ENCODE peak calls at places on chromosomes 11 and 22, in nine cellular contexts. Y, T, Q, H, F, W, D, M and E are unnamed samples.

GRCh38 chr22:36329217-36330078 is 58.3 kb downstream of the MYH9 start:
- DNase-seq in W (peak; percentile 98), D (peak; percentile 95), T (peak; percentile 97), Q (peak; percentile 79), H (peak; percentile 97), M (peak; percentile 51), Y (peak; percentile 92), F (peak; percentile 78), E (peak; percentile 89)

GRCh38 chr11:88596786-88597185 is 259.2 kb upstream of the CTSC start:
- DNase-seq in T (no peak), F (no peak), Q (no peak), M (no peak), D (no peak), H (peak; percentile 65), W (peak; percentile 9), Y (no peak), E (no peak)

GRCh38 chr11:129896062-129896461 is 684 bp upstream of the NFRKB start:
- DNase-seq in M (no peak), H (no peak), T (no peak), Y (no peak), Q (no peak), F (no peak), W (no peak), D (no peak), E (peak; percentile 2)

GRCh38 chr11:112977620-112978212 is 16.5 kb downstream of the NCAM1 start:
- DNase-seq in Y (no peak), D (no peak), H (peak; percentile 48), W (peak; percentile 56), Q (peak; percentile 33), F (no peak), M (no peak), T (peak; percentile 83), E (peak; percentile 87)

GRCh38 chr11:57903441-57904123 is 120.1 kb upstream of the OR9Q1 start:
- DNase-seq in W (peak; percentile 12), D (no peak), T (peak; percentile 0), F (no peak), Y (no peak), H (peak; percentile 88), M (peak; percentile 49), Q (no peak), E (no peak)

GRCh38 chr22:39496131-39496838 is 5.8 kb upstream of the MIEF1 start:
- DNase-seq in Q (no peak), W (peak; percentile 75), T (peak; percentile 56), M (peak; percentile 83), F (no peak), H (peak; percentile 31), Y (peak; percentile 67), D (peak; percentile 60), E (peak; percentile 85)

GRCh38 chr22:29205598-29206371 is at the start of gene EMID1:
- DNase-seq in Y (no peak), T (no peak), M (peak; percentile 61), Q (no peak), H (no peak), F (no peak), W (peak; percentile 9), D (peak; percentile 10), E (peak; percentile 26)

GRCh38 chr11:118530180-118530682 is 761 bp upstream of the TMEM25 start:
- DNase-seq in M (peak; percentile 37), Q (no peak), D (peak; percentile 53), H (peak; percentile 12), T (no peak), W (no peak), F (no peak), Y (no peak), E (peak; percentile 21)

GRCh38 chr11:11735586-11735985 is 106.2 kb upstream of the USP47 start:
- DNase-seq in T (no peak), F (no peak), W (no peak), H (no peak), D (no peak), M (no peak), Y (no peak), Q (no peak), E (no peak)

GRCh38 chr11:33801821-33802413 is 27.6 kb upstream of the FBXO3 start:
- DNase-seq in Y (no peak), D (no peak), W (peak; percentile 5), H (no peak), F (no peak), T (no peak), Q (no peak), M (no peak), E (peak; percentile 11)

GRCh38 chr11:119474682-119475596 is 52.0 kb upstream of the THY1 start:
- DNase-seq in Q (no peak), H (peak; percentile 42), F (peak; percentile 23), Y (peak; percentile 71), T (peak; percentile 80), W (peak; percentile 80), M (peak; percentile 59), D (peak; percentile 47), E (peak; percentile 77)

GRCh38 chr22:43127166-43127908 is 15.9 kb downstream of the MCAT start:
- DNase-seq in Q (no peak), D (no peak), Y (no peak), F (no peak), H (peak; percentile 14), W (no peak), T (no peak), M (peak; percentile 78), E (no peak)

GRCh38 chr22:19582033-19582693 is 58.0 kb upstream of the CLDN5 start:
- DNase-seq in T (no peak), W (no peak), Q (no peak), F (no peak), Y (no peak), H (no peak), D (no peak), M (no peak), E (no peak)

GRCh38 chr11:124583827-124584226 is 14.0 kb downstream of the OR8A1 start:
- DNase-seq in Q (no peak), W (no peak), Y (no peak), H (no peak), F (no peak), D (no peak), T (no peak), M (no peak), E (no peak)

GRCh38 chr11:124584681-124585372 is 15.0 kb downstream of the OR8A1 start:
- DNase-seq in H (no peak), M (no peak), F (no peak), W (no peak), T (no peak), Q (no peak), D (no peak), Y (no peak), E (no peak)

GRCh38 chr11:124581817-124582216 is 12.0 kb downstream of the OR8A1 start:
- DNase-seq in T (no peak), F (no peak), W (no peak), Y (no peak), M (no peak), Q (no peak), H (no peak), D (no peak), E (no peak)

GRCh38 chr11:124586247-124586860 is 16.6 kb downstream of the OR8A1 start:
- DNase-seq in D (peak; percentile 59), Y (peak; percentile 68), W (peak; percentile 80), F (no peak), T (peak; percentile 61), M (peak; percentile 55), H (peak; percentile 37), Q (peak; percentile 20), E (peak; percentile 86)

DNA sequence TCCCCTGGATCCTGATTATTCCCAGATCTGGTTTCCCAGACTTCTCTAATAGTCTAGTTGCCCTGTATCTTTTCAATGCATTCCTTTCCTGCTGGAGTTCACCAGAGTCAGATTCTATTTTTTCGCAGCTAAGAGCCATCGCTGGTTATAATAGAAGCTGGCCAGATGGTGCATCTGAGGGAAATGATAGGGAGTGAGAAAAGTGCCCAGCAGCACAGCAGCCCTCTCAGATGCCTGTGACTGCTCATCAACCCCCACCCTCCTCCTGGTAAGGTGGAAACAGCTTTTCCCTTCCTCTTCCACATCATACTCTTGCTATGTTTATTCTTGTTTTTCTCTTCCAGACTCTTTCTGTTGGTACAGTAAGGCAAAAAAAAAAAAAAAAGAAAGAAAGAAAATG is 12.8 kb downstream of the OR8A1 start:
- DNase-seq in M (no peak), T (no peak), D (no peak), W (no peak), H (no peak), Y (no peak), F (no peak), Q (no peak), E (no peak)
- TF ChIP-seq CTCF in M (no peak), T (no peak), D (no peak), W (no peak), H (no peak), Y (no peak), F (no peak), Q (no peak), E (no peak)

GRCh38 chr11:20208622-20209090 is 48.4 kb upstream of the DBX1 start:
- DNase-seq in Q (no peak), M (no peak), F (no peak), H (no peak), W (no peak), Y (no peak), T (no peak), D (no peak), E (no peak)
- H3K4me3 ChIP-seq in Q (no peak overlapping the region), M (no peak overlapping the region), F (no peak overlapping the region), H (no peak overlapping the region), W (no peak overlapping the region), Y (no peak overlapping the region), T (no peak overlapping the region), D (no peak overlapping the region), E (no peak overlapping the region)

DNA sequence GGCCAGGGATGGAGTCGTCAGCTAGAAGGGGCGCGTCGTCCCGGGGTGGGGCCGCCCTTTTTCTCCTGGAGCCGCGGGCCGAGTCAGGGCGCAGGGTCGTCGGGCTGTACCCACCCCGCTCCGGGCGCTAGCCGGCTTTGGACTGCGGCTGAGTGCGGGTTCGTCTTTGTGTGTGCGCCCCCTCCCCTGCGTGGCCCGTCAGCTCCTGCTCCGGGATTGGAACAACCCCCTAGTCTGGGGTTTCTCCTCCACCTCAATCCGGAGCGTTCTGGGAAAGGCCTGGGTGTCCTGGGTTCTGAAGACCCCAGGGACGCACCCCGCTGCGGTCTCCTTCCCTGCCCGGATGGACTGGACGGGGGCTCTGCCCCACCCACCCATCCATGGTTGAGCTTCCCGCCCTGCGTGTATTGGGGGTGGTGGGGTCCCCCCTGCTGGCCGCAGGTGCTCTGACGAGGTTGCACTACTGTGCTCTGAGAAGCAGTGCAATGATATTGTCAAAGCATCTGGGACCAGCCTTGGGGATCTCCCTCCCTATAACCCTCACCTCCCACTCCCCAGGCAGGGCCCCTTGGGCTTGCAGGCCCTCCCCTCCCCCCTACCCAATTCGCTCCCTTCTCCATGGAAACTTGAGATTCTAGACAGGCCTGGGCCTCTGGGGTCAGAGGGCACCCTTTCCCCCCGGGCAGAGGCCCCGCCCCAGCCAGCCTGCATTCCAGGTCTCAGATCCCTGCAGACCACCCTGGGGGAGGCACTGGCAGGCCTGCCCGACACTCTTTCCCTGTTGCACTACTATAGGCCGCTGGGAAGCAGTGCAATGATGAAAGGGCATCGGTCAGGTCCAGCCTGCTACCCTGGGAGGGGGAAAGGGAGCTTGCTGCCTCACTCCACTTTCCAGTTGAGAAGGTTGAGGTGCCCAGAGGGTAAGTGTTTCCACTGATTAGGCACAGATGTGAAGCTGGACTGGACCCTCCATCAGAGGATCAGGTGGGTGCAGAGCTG is 10.7 kb downstream of the SDF2L1 start:
- DNase-seq in W (no peak), D (no peak), Y (no peak), T (no peak), H (no peak), Q (no peak), F (no peak), M (no peak), E (no peak)
- TF ChIP-seq CTCF in W (no peak), D (no peak), Y (peak; percentile 8), T (no peak), H (no peak), Q (no peak), F (no peak), M (no peak), E (no peak)

GRCh38 chr11:17280494-17281127 is 4.1 kb downstream of the NUCB2 start:
- DNase-seq in Q (no peak), D (no peak), H (no peak), Y (no peak), T (peak; percentile 50), M (no peak), W (no peak), F (no peak), E (no peak)
- H3K4me3 ChIP-seq in Q (no peak overlapping the region), D (no peak overlapping the region), H (no peak overlapping the region), Y (no peak overlapping the region), T (no peak overlapping the region), M (no peak overlapping the region), W (no peak overlapping the region), F (no peak overlapping the region), E (no peak overlapping the region)